ENCODE peak calls at places on chromosomes 4 and X, in nine cellular contexts. L, J, K, B, O, V, U, G and S are unnamed samples.

GRCh38 chr4:108106186-108106585 is 62.5 kb downstream of the LEF1 start:
- DNase-seq in L (no peak), J (no peak), K (no peak), B (no peak), O (no peak), V (no peak), U (no peak), G (no peak), S (no peak)

GRCh38 chrX:47940448-47940847 is 63.3 kb downstream of the ZNF182 start:
- DNase-seq in L (no peak), J (no peak), K (no peak), B (no peak), O (no peak), V (no peak), U (no peak), G (no peak), S (no peak)

GRCh38 chr4:133149932-133150642 is 993 bp downstream of the PCDH10 start:
- DNase-seq in L (no peak), J (no peak), K (no peak), B (no peak), O (no peak), V (no peak), U (peak; percentile 24), G (no peak), S (no peak)

GRCh38 chrX:54786972-54787371 is 11.1 kb downstream of the ITIH6 start:
- DNase-seq in L (no peak), J (peak; percentile 34), K (no peak), B (no peak), O (peak; percentile 24), V (no peak), U (peak; percentile 2), G (no peak), S (no peak)

GRCh38 chrX:110915120-110915519 is 119.5 kb upstream of the CHRDL1 start:
- DNase-seq in L (no peak), J (no peak), K (no peak), B (no peak), O (no peak), V (peak; percentile 72), U (no peak), G (peak; percentile 69), S (no peak)

GRCh38 chr4:166501941-166502382 is 628.9 kb downstream of the TLL1 start:
- DNase-seq in L (peak; percentile 72), J (no peak), K (no peak), B (no peak), O (peak; percentile 28), V (peak; percentile 7), U (peak; percentile 52), G (no peak), S (peak; percentile 26)

GRCh38 chr4:650951-651883 is 22.9 kb downstream of the ATP5ME start:
- DNase-seq in L (peak; percentile 55), J (no peak), K (peak; percentile 39), B (no peak), O (no peak), V (no peak), U (no peak), G (no peak), S (no peak)

GRCh38 chr4:118888666-118889312 is at the start of gene SYNPO2:
- DNase-seq in L (peak; percentile 89), J (no peak), K (peak; percentile 87), B (peak; percentile 73), O (peak; percentile 62), V (peak; percentile 95), U (peak; percentile 81), G (peak; percentile 87), S (peak; percentile 88)

GRCh38 chr4:152090543-152090942 is 329.7 kb upstream of the GATB start:
- DNase-seq in L (no peak), J (peak; percentile 49), K (no peak), B (no peak), O (no peak), V (no peak), U (peak; percentile 76), G (peak; percentile 65), S (no peak)

GRCh38 chr4:151458148-151458547 is 49.2 kb downstream of the FHIP1A start:
- DNase-seq in L (no peak), J (no peak), K (no peak), B (no peak), O (no peak), V (no peak), U (no peak), G (no peak), S (no peak)

GRCh38 chrX:145735036-145735435 is 82.6 kb upstream of the SLITRK2 start:
- DNase-seq in L (no peak), J (no peak), K (no peak), B (no peak), O (no peak), V (no peak), U (no peak), G (no peak), S (peak; percentile 32)

DNA sequence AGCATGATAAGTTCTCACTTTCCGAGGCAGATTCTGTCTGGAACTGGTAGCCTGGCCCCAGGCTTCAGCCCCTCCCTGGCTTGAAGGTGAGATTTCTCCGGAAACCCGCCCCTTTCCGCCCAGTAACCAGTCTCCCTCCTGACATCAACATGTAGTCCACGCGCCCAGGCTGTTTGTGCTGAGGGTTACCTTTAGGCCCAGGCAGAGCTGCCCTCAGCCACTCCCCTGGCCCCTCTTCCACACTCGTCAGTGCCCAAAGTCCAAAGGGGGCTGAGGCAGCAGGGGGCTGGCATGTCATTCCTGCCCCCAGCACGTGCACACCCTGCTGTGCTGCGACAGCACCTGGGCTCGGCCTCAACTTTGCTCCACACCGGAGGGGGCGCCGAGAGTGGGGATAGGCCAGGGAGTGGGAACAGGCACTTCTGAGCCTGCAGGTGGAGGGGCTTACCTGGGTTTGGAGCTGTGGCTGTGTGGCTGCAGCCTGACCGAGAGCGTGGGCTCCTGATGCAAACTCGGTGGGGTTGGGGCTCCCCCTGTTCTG is 69.5 kb upstream of the ANK2 start:
- DNase-seq in L (peak; percentile 17), J (no peak), K (peak; percentile 35), B (no peak), O (no peak), V (no peak), U (no peak), G (no peak), S (no peak)
- H3K4me3 ChIP-seq in L (no peak overlapping the region), J (no peak overlapping the region), K (no peak overlapping the region), B (no peak overlapping the region), O (no peak overlapping the region), V (no peak overlapping the region), U (no peak overlapping the region), G (no peak overlapping the region), S (no peak overlapping the region)

GRCh38 chrX:129634541-129634940 is 20.2 kb downstream of the APLN start:
- DNase-seq in L (peak; percentile 68), J (no peak), K (no peak), B (no peak), O (no peak), V (no peak), U (no peak), G (no peak), S (peak; percentile 18)
- H3K27me3 ChIP-seq in L (no peaks in the 10 kb centered on the region), J (no peaks in the 10 kb centered on the region), K (no peaks in the 10 kb centered on the region), B (no peaks in the 10 kb centered on the region), O (no peaks in the 10 kb centered on the region), V (no peaks in the 10 kb centered on the region), U (no peaks in the 10 kb centered on the region), G (peaks cover 10% of the 10 kb centered on the region), S (no peaks in the 10 kb centered on the region)

GRCh38 chr4:3224971-3225850 is 23.7 kb upstream of the MSANTD1 start:
- DNase-seq in L (no peak), J (no peak), K (peak; percentile 39), B (no peak), O (no peak), V (no peak), U (no peak), G (no peak), S (no peak)
- H3K36me3 ChIP-seq in L (no peaks in the 10 kb centered on the region), J (peaks cover 52% of the 10 kb centered on the region), K (peaks cover 86% of the 10 kb centered on the region), B (peaks cover 31% of the 10 kb centered on the region), O (peaks cover 5% of the 10 kb centered on the region), V (peaks cover 8% of the 10 kb centered on the region), U (peaks cover 37% of the 10 kb centered on the region), G (peaks cover 61% of the 10 kb centered on the region), S (peaks cover 59% of the 10 kb centered on the region)

GRCh38 chr4:182301736-182302135 is 58.5 kb downstream of the TENM3 start:
- DNase-seq in L (no peak), J (no peak), K (no peak), B (no peak), O (no peak), V (no peak), U (no peak), G (no peak), S (no peak)

GRCh38 chr4:182292657-182293056 is 49.5 kb downstream of the TENM3 start:
- DNase-seq in L (no peak), J (no peak), K (no peak), B (no peak), O (no peak), V (no peak), U (no peak), G (no peak), S (no peak)

GRCh38 chr4:182293836-182294235 is 50.6 kb downstream of the TENM3 start:
- DNase-seq in L (peak; percentile 11), J (no peak), K (no peak), B (no peak), O (no peak), V (no peak), U (no peak), G (no peak), S (no peak)

GRCh38 chr4:182294436-182294835 is 51.2 kb downstream of the TENM3 start:
- DNase-seq in L (no peak), J (no peak), K (no peak), B (no peak), O (no peak), V (no peak), U (no peak), G (no peak), S (no peak)

GRCh38 chr4:182297659-182298058 is 54.5 kb downstream of the TENM3 start:
- DNase-seq in L (no peak), J (no peak), K (no peak), B (no peak), O (no peak), V (no peak), U (no peak), G (peak; percentile 80), S (peak; percentile 61)
- H3K4me3 ChIP-seq in L (no peak overlapping the region), J (no peak overlapping the region), K (no peak overlapping the region), B (no peak overlapping the region), O (no peak overlapping the region), V (no peak overlapping the region), U (no peak overlapping the region), G (no peak overlapping the region), S (no peak overlapping the region)

DNA sequence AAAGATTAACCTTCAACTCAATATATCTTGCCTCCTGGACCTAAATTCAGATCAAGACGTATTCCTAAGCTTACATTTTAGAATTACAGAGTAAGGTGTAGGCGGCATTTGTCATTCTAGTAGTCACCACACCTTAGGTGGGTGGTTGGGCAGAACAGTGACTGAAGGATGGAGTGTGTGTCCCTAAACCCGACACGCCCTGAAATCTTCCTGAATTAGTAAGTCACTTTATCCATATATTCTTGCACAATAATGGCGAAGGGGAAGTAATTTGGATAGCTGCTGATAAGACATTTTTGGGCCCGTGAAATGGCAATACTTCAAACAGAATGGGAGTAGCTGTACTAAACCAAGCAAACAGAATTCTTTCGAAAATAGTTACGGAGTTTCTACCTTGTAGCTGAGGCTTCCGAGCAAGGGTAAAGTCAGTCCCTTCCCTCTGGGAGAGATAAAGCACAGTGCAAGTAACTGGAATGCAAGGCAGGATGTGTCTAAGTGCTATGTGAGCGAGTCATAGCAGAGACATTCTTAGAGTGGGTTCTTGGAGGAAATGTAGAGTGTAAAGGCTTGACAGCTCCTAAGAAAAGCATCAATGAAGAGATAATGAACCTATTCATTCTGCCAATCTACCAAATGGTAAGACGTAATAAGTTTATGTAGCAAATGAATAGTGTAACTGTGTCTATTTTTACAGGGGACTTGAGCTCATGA is 72.8 kb downstream of the CLCN5 start:
- DNase-seq in L (no peak), J (no peak), K (no peak), B (no peak), O (peak; percentile 64), V (peak; percentile 65), U (peak; percentile 47), G (peak; percentile 77), S (peak; percentile 64)
- H3K27me3 ChIP-seq in L (no peaks in the 10 kb centered on the region), J (no peaks in the 10 kb centered on the region), K (peaks cover 16% of the 10 kb centered on the region), B (no peaks in the 10 kb centered on the region), O (no peaks in the 10 kb centered on the region), V (no peaks in the 10 kb centered on the region), U (no peaks in the 10 kb centered on the region), G (peaks cover 2% of the 10 kb centered on the region), S (no peaks in the 10 kb centered on the region)

GRCh38 chrX:49029876-49030275 is 13.3 kb downstream of the TFE3 start:
- DNase-seq in L (no peak), J (no peak), K (peak; percentile 49), B (no peak), O (peak; percentile 59), V (no peak), U (no peak), G (no peak), S (no peak)
- H3K36me3 ChIP-seq in L (no peaks in the 10 kb centered on the region), J (no peaks in the 10 kb centered on the region), K (peaks cover 59% of the 10 kb centered on the region), B (no peaks in the 10 kb centered on the region), O (no peaks in the 10 kb centered on the region), V (no peaks in the 10 kb centered on the region), U (peaks cover 11% of the 10 kb centered on the region), G (peaks cover 50% of the 10 kb centered on the region), S (peaks cover 20% of the 10 kb centered on the region)